ENCODE peak calls at places on chromosomes 4 and X, in seven cellular contexts. P is GM23338, T is fibroblast of lung, E is ovary, F is SK-N-SH, M is A673, C is psoas muscle. X is an unnamed sample.

GRCh38 chr4:173242466-173243250 is 74.0 kb downstream of the GALNT7 start:
- DNase-seq in P (no peak), T (no peak), E (no peak), F (no peak), M (no peak), C (no peak), X (no peak)

GRCh38 chrX:21581479-21581878 is 76.7 kb downstream of the KLHL34 start:
- DNase-seq in P (no peak), T (no peak), E (no peak), F (no peak), M (no peak), C (no peak), X (no peak)

GRCh38 chrX:110734894-110735541 is 60.6 kb downstream of the CHRDL1 start:
- DNase-seq in P (peak), T (peak), E (no peak), F (no peak), M (no peak), C (no peak), X (no peak)

GRCh38 chr4:112514079-112514448 is 1.9 kb downstream of the NEUROG2 start:
- DNase-seq in P (peak), T (no peak), E (no peak), F (peak), M (no peak), C (no peak), X (no peak)

GRCh38 chr4:1683371-1683902 is 676 bp downstream of the FAM53A start:
- DNase-seq in P (peak), T (peak), E (peak), F (no peak), M (peak), C (peak), X (no peak)

GRCh38 chr4:109014593-109015412 is 251.9 kb upstream of the ETNPPL start:
- DNase-seq in P (no peak), T (no peak), E (no peak), F (no peak), M (no peak), C (no peak), X (no peak)

GRCh38 chr4:83905952-83906351 is 370.0 kb downstream of the GPAT3 start:
- DNase-seq in P (peak), T (no peak), E (no peak), F (no peak), M (peak), C (no peak), X (no peak)

GRCh38 chrX:133307094-133307493 is 88.9 kb upstream of the TFDP3 start:
- DNase-seq in P (peak), T (no peak), E (no peak), F (no peak), M (no peak), C (no peak), X (no peak)

GRCh38 chr4:183838987-183839712 is 66.0 kb upstream of the STOX2 start:
- DNase-seq in P (peak), T (peak), E (no peak), F (peak), M (peak), C (no peak), X (no peak)

GRCh38 chr4:124322234-124322831 is 390.2 kb downstream of the ANKRD50 start:
- DNase-seq in P (peak), T (peak), E (no peak), F (peak), M (peak), C (no peak), X (no peak)

GRCh38 chrX:103756736-103757135 is 19.9 kb upstream of the PLP1 start:
- DNase-seq in P (no peak), T (no peak), E (no peak), F (no peak), M (no peak), C (no peak), X (no peak)

GRCh38 chrX:65488496-65488895 is 46.1 kb downstream of the LAS1L start:
- DNase-seq in P (no peak), T (no peak), E (no peak), F (no peak), M (no peak), C (no peak), X (no peak)

GRCh38 chr4:91330555-91331137 is 973.1 kb upstream of the GRID2 start:
- DNase-seq in P (no peak), T (no peak), E (no peak), F (no peak), M (no peak), C (no peak), X (no peak)

GRCh38 chr4:30172416-30172815 is 547.8 kb upstream of the PCDH7 start:
- DNase-seq in P (no peak), T (peak), E (no peak), F (no peak), M (no peak), C (no peak), X (no peak)

GRCh38 chrX:20571611-20572010 is 304.9 kb upstream of the RPS6KA3 start:
- DNase-seq in P (peak), T (peak), E (no peak), F (no peak), M (no peak), C (no peak), X (no peak)

GRCh38 chr4:126630171-126630570 is 1002.6 kb upstream of the INTU start:
- DNase-seq in P (no peak), T (peak), E (no peak), F (no peak), M (no peak), C (no peak), X (no peak)

GRCh38 chr4:101670897-101671296 is 119.6 kb upstream of the BANK1 start:
- DNase-seq in P (no peak), T (no peak), E (no peak), F (no peak), M (no peak), C (peak), X (no peak)
- H3K27ac ChIP-seq in P (no peak), T (no peak), E (no peak), F (no peak), M (no peak), C (no peak), X (no peak)

GRCh38 chr4:98645527-98645926 is 12.9 kb downstream of the TSPAN5 start:
- DNase-seq in P (no peak), T (no peak), E (no peak), F (no peak), M (no peak), C (no peak), X (no peak)
- H3K27ac ChIP-seq in P (no peak), T (no peak), E (no peak), F (no peak), M (no peak), C (no peak), X (no peak)

GRCh38 chr4:186946682-186947294 is 223.1 kb upstream of the FAT1 start:
- DNase-seq in P (peak), T (no peak), E (no peak), F (peak), M (peak), C (no peak), X (no peak)

GRCh38 chr4:186946140-186946539 is 222.5 kb upstream of the FAT1 start:
- DNase-seq in P (no peak), T (no peak), E (no peak), F (no peak), M (no peak), C (no peak), X (no peak)

GRCh38 chr4:186949847-186950246 is 226.2 kb upstream of the FAT1 start:
- DNase-seq in P (no peak), T (no peak), E (no peak), F (no peak), M (no peak), C (no peak), X (no peak)

GRCh38 chr4:186952709-186953108 is 229.1 kb upstream of the FAT1 start:
- DNase-seq in P (no peak), T (no peak), E (no peak), F (no peak), M (no peak), C (no peak), X (no peak)

DNA sequence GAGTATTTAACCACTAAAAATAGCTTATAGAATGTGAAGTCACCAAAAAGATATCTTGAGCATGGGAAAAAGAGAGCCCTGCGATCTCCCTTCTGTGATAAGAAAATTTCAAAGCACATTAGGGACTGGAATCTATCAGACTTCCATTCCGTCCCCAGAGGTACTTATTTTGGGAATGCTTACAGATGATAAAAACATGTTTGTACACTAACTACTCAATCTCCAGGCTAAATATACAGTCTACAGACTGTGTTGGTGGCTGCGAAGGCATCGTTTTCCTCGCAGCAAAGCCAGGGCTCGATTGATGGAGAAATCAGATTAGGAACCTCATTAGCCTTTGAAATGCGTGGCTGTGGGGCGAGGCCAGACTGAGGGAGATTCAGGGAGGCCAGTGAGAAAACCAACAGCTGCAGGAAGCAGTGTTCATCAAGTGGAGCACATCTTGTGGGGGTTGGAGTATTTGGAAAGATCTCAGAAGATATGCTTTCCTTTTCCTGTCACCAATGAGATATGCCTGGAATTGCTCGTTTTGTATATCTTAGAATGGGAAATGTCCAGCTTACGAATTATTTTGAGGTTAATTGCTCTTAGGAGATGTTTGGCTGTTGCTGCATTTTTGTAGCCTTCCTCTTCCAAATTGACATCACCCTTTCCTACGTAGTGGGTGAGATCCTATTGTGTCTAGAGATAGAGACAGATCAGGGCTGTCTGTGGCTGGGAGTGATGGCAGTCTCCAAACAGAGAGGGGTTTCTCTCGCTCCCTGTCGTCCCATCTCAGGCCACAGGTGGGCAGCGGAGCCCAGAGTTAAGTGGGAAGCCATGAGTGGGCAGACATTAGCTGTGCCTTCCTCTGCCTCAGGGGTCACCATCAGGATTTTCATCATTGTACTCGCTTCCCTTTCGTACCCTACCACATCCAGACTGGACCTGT is 225.0 kb upstream of the FAT1 start:
- DNase-seq in P (peak), T (peak), E (no peak), F (peak), M (no peak), C (no peak), X (no peak)
- H3K27ac ChIP-seq in P (no peak), T (peak), E (no peak), F (peak), M (no peak), C (no peak), X (no peak)

DNA sequence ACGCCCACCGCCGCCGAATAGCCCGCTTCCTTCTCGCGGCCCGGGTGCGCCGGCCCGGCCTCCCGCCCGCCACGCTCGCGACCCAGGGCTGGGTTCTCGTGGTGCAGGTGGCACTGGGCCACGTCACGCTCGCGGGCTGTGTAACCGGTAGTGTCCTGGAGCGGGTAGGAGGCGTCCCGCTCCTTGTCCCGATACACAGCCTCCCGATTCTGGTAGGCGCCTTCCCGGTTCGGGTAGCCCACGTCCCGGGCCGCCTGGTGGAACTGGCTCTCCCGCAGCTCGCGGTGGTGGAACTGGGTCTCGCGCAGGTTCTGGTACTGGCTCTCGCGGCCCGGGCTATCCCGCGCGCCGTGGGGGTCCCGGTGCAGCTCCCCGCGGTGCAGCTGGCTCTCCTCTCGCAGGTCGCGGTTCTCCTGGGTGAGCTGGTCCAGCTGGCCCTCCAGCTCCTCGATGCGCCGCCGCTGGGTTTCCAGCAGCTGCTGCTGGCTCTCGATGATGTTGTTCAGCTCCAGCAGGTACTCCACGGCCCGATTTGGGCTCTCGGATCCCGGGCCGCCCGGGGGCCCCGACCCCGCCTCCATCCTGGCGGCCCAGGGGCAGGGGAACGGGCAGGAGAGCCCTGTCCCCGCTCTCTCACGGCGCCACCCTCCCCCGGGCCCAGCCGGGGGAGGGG is 39.3 kb upstream of the IQSEC2 start:
- DNase-seq in P (peak), T (no peak), E (no peak), F (peak), M (no peak), C (peak), X (no peak)
- H3K27ac ChIP-seq in P (no peak), T (no peak), E (no peak), F (no peak), M (no peak), C (no peak), X (peak)

GRCh38 chr4:16790508-16790907 is 107.9 kb downstream of the LDB2 start:
- DNase-seq in P (no peak), T (no peak), E (no peak), F (no peak), M (no peak), C (no peak), X (no peak)
- H3K27ac ChIP-seq in P (peak), T (no peak), E (no peak), F (no peak), M (no peak), C (no peak), X (no peak)

DNA sequence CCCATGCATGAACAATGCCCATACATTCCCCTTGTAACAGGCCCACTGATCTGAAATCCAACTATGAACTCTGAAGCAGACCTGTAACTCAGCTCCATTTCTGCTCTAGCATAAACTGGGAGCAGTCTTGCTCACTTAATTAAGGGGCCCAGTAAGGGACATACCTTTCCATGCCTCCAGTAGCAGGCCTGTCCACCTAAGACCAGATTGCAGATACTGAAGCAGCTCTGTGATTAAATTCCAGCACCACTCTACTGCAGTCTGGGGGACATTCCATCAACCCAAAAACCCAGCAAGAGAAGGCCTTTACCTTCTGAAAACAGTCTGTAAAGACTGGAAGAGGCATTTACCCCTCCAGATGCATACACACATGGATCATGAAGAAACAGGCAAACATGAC is 162.0 kb upstream of the NEIL3 start:
- DNase-seq in P (peak), T (no peak), E (no peak), F (no peak), M (no peak), C (no peak), X (no peak)
- H3K27ac ChIP-seq in P (no peak), T (no peak), E (no peak), F (no peak), M (no peak), C (no peak), X (no peak)

DNA sequence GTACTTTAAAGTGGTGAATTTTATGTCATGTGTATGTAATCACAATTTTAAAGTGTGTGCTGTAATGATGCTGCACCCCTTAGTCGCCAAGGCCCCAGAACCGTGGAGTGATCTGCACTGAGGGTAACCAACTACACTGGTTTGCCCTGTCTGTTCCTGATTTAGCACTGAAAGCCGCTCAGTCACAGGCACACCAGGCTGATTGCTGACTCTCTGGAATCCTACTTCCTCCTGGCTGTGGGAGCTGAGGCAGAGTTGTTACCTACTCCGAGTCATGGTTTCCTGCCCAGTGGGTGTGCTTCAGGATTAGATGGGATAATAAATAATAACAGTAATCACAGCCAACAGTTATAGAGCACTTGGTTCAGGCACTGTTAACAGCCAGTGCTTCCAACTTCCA is 645.4 kb downstream of the BCOR start:
- DNase-seq in P (no peak), T (no peak), E (no peak), F (no peak), M (peak), C (no peak), X (no peak)
- H3K27ac ChIP-seq in P (no peak), T (no peak), E (no peak), F (no peak), M (no peak), C (no peak), X (no peak)